ENCODE peak calls at places on chromosomes 13 and 19, in five cellular contexts. N is NCI-H460, T is C1 segment of cervical spinal cord, Z is NCI-H1092, P is heart right ventricle. J is an unnamed sample.

GRCh38 chr19:4304509-4305252 is at the start of gene FSD1:
- DNase-seq in T (no peak), Z (peak; percentile 53), P (peak; percentile 35), N (no peak), J (peak; percentile 76)

GRCh38 chr19:17576758-17577532 is 21.5 kb downstream of the COLGALT1 start:
- DNase-seq in Z (no peak), P (peak; percentile 47), N (peak; percentile 64), T (no peak), J (peak; percentile 20)

GRCh38 chr13:114124921-114125320 is 7.5 kb downstream of the RASA3 start:
- DNase-seq in T (no peak), P (no peak), N (no peak), Z (no peak), J (peak; percentile 78)

GRCh38 chr19:29841559-29842367 is 30.0 kb downstream of the CCNE1 start:
- DNase-seq in T (no peak), Z (no peak), P (no peak), N (no peak), J (no peak)

GRCh38 chr13:97653741-97654140 is 219.8 kb downstream of the RAP2A start:
- DNase-seq in N (no peak), T (no peak), P (no peak), Z (no peak), J (no peak)

GRCh38 chr13:69423844-69424243 is 683.8 kb upstream of the ATXN8OS start:
- DNase-seq in Z (no peak), P (no peak), N (no peak), T (no peak), J (no peak)

GRCh38 chr13:41361501-41361900 is 50.4 kb downstream of the NAA16 start:
- DNase-seq in N (no peak), T (no peak), Z (no peak), P (no peak), J (no peak)

GRCh38 chr13:78595819-78596700 is 7.3 kb downstream of the POU4F1 start:
- DNase-seq in Z (peak; percentile 72), T (no peak), N (no peak), P (peak; percentile 20), J (no peak)

GRCh38 chr13:110637747-110638146 is 22.4 kb downstream of the NAXD start:
- DNase-seq in Z (no peak), T (no peak), N (no peak), P (no peak), J (no peak)

GRCh38 chr19:33040994-33041827 is 23.5 kb downstream of the RHPN2 start:
- DNase-seq in N (no peak), P (no peak), Z (no peak), T (peak; percentile 68), J (no peak)

GRCh38 chr13:20128459-20128927 is 32.4 kb downstream of the GJA3 start:
- DNase-seq in T (no peak), N (no peak), Z (no peak), P (no peak), J (no peak)

GRCh38 chr19:13823901-13824300 is 28.7 kb downstream of the ZSWIM4 start:
- DNase-seq in N (no peak), P (no peak), Z (no peak), T (no peak), J (no peak)

GRCh38 chr19:12265921-12266704 is 28.6 kb downstream of the ZNF44 start:
- DNase-seq in P (no peak), T (no peak), Z (no peak), N (no peak), J (no peak)

GRCh38 chr19:35940078-35940775 is 4.1 kb downstream of the LRFN3 start:
- DNase-seq in Z (no peak), T (no peak), P (no peak), N (no peak), J (no peak)

GRCh38 chr13:44759723-44760360 is 183.7 kb upstream of the TSC22D1 start:
- DNase-seq in Z (peak; percentile 86), P (no peak), N (no peak), T (no peak), J (no peak)

GRCh38 chr13:73833331-73834070 is 300.7 kb downstream of the KLF12 start:
- DNase-seq in T (no peak), N (no peak), Z (no peak), P (no peak), J (no peak)

GRCh38 chr19:4362871-4363545 is 19.6 kb downstream of the MPND start:
- DNase-seq in N (no peak), T (no peak), P (no peak), Z (no peak), J (no peak)

GRCh38 chr13:48125794-48126228 is 30.9 kb upstream of the MED4 start:
- DNase-seq in N (no peak), P (no peak), T (no peak), Z (no peak), J (no peak)

GRCh38 chr13:111531505-111531904 is 211.1 kb downstream of the TEX29 start:
- DNase-seq in T (no peak), N (peak; percentile 14), Z (peak; percentile 46), P (no peak), J (no peak)

GRCh38 chr19:12111176-12111575 is 29.0 kb downstream of the ZNF20 start:
- DNase-seq in N (no peak), P (no peak), Z (no peak), T (no peak), J (no peak)

GRCh38 chr13:21625366-21625765 is 21.4 kb upstream of the MICU2 start:
- DNase-seq in N (peak; percentile 36), T (no peak), P (no peak), Z (no peak), J (no peak)

GRCh38 chr13:65292488-65292901 is 1937.6 kb downstream of the PCDH9 start:
- DNase-seq in N (no peak), P (no peak), T (no peak), Z (no peak), J (no peak)

GRCh38 chr13:21511841-21512240 is 52.7 kb upstream of the ZDHHC20 start:
- DNase-seq in Z (no peak), N (no peak), T (no peak), P (no peak), J (no peak)

GRCh38 chr13:110913322-110913721 is 1.5 kb downstream of the ANKRD10 start:
- DNase-seq in Z (no peak), T (no peak), N (no peak), P (no peak), J (peak; percentile 43)

GRCh38 chr19:8145969-8146368 is 3.4 kb downstream of the FBN3 start:
- DNase-seq in T (no peak), Z (no peak), P (no peak), N (no peak), J (no peak)

GRCh38 chr13:94173312-94173854 is 306.1 kb downstream of the DCT start:
- DNase-seq in Z (no peak), T (no peak), N (no peak), P (no peak), J (no peak)

J was measured in activated CD4-positive, alpha-beta T cell treated with anti-CD3 and anti-CD28 coated beads, Interleukin-2, amount 10 ng/mL, durations not matched to agents 7 days and 5 days.